ENCODE peak calls at places on chromosomes 16 and 17, in six cellular contexts. L is testis, W is brain microvascular endothelial cell, Y is upper lobe of right lung, H is fibroblast of villous mesenchyme, M is body of pancreas. D is an unnamed sample.

GRCh38 chr17:77865109-77865611 is 93.3 kb upstream of the TNRC6C start:
- DNase-seq in L (peak; percentile 53), W (no peak), Y (peak; percentile 40), H (no peak), M (no peak), D (no peak)

GRCh38 chr16:35440875-35441274 is 1981.5 kb downstream of the TP53TG3F start:
- DNase-seq in L (no peak), W (no peak), Y (no peak), H (no peak), M (no peak), D (no peak)

GRCh38 chr16:66832661-66833305 is 2.0 kb upstream of the NAE1 start:
- DNase-seq in L (no peak), W (no peak), Y (no peak), H (peak; percentile 25), M (no peak), D (peak; percentile 56)

GRCh38 chr16:84660973-84661372 is 12.7 kb downstream of the KLHL36 start:
- DNase-seq in L (no peak), W (no peak), Y (no peak), H (no peak), M (no peak), D (peak; percentile 12)

GRCh38 chr16:58377932-58378331 is 14.3 kb upstream of the GINS3 start:
- DNase-seq in L (no peak), W (no peak), Y (no peak), H (no peak), M (no peak), D (no peak)

GRCh38 chr17:50100921-50101345 is 5.8 kb downstream of the PDK2 start:
- DNase-seq in L (no peak), W (no peak), Y (no peak), H (peak; percentile 33), M (peak; percentile 63), D (no peak)

GRCh38 chr16:54817432-54817831 is 113.2 kb upstream of the IRX5 start:
- DNase-seq in L (no peak), W (no peak), Y (no peak), H (no peak), M (no peak), D (peak; percentile 70)

GRCh38 chr17:57989011-57989345 is 924 bp upstream of the VEZF1 start:
- DNase-seq in L (peak; percentile 59), W (peak; percentile 24), Y (no peak), H (peak; percentile 54), M (peak; percentile 45), D (peak; percentile 20)

GRCh38 chr16:20326336-20326735 is 977 bp downstream of the GP2 start:
- DNase-seq in L (no peak), W (no peak), Y (no peak), H (no peak), M (no peak), D (no peak)

GRCh38 chr16:56743840-56744239 is 13.9 kb downstream of the NUP93 start:
- DNase-seq in L (peak; percentile 27), W (peak; percentile 61), Y (no peak), H (peak; percentile 54), M (no peak), D (peak; percentile 38)

GRCh38 chr16:59886021-59886420 is 1151.9 kb upstream of the GOT2 start:
- DNase-seq in L (peak; percentile 30), W (peak; percentile 23), Y (no peak), H (no peak), M (no peak), D (peak; percentile 81)

GRCh38 chr16:14672403-14672971 is 21.6 kb downstream of the PLA2G10 start:
- DNase-seq in L (no peak), W (no peak), Y (peak; percentile 67), H (no peak), M (peak; percentile 30), D (no peak)

GRCh38 chr17:71180801-71181385 is 939.9 kb upstream of the SOX9 start:
- DNase-seq in L (no peak), W (peak; percentile 32), Y (no peak), H (peak; percentile 74), M (peak; percentile 16), D (peak; percentile 16)

GRCh38 chr17:36858119-36859002 is 78.9 kb upstream of the LHX1 start:
- DNase-seq in L (no peak), W (no peak), Y (no peak), H (no peak), M (no peak), D (peak; percentile 74)

GRCh38 chr17:33262724-33263123 is 30.4 kb downstream of the ASIC2 start:
- DNase-seq in L (no peak), W (no peak), Y (no peak), H (no peak), M (no peak), D (no peak)

GRCh38 chr17:19542247-19542646 is 8.6 kb downstream of the SLC47A1 start:
- DNase-seq in L (no peak), W (no peak), Y (no peak), H (no peak), M (no peak), D (no peak)

GRCh38 chr16:86241681-86242080 is 268.6 kb upstream of the FOXF1 start:
- DNase-seq in L (no peak), W (no peak), Y (no peak), H (no peak), M (no peak), D (no peak)

GRCh38 chr16:86243571-86244154 is 266.7 kb upstream of the FOXF1 start:
- DNase-seq in L (no peak), W (no peak), Y (no peak), H (no peak), M (no peak), D (no peak)

GRCh38 chr16:86243123-86243473 is 267.2 kb upstream of the FOXF1 start:
- DNase-seq in L (no peak), W (no peak), Y (no peak), H (no peak), M (no peak), D (no peak)

GRCh38 chr16:86240716-86241363 is 269.5 kb upstream of the FOXF1 start:
- DNase-seq in L (no peak), W (no peak), Y (no peak), H (peak; percentile 62), M (no peak), D (no peak)

DNA sequence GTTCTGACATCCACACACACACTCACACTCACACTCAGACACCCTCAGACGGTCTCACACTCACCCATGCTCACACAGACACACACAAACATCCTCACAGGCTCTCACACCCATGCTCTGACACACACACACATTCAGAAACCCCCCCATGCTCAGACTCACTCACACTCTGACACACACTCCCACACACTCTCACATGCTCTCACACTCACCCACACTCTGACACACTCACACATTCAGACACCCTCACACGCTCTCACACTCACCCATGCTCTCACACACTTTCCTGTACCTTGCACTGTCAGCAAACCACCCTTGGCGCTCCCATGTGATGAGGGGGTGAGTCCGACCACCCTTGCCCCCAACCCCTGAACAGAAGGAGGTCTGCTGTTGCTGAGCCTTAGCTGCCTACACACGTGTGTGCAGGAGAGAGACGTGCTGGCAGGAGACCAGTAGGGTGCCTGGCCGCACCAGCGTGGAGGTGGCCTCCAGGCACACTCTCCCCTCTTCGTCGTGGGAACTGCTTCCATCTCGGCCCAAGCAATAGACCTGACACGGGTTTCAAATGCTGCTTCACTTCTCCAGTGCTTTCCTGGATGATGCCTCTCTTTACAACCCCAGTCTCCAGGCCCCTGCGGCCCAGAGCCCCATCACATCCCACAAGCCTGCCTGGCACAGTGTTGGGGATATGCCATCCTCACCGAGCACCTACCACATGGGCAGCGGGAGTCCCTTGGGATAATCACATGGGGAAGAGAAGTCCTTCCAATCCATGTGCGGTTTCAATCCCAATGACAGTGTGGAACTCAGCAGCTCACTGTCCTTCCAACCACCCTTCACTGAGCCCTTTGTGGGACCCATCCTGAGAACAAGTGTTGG is 267.8 kb upstream of the FOXF1 start:
- DNase-seq in L (no peak), W (no peak), Y (no peak), H (no peak), M (no peak), D (no peak)
- H3K4me3 ChIP-seq in L (no peak overlapping the region), W (no peak overlapping the region), Y (no peak overlapping the region), H (no peak overlapping the region), M (no peak overlapping the region), D (no peak overlapping the region)

GRCh38 chr17:7313028-7313889 is 1.9 kb downstream of the GPS2 start:
- DNase-seq in L (no peak), W (no peak), Y (no peak), H (no peak), M (no peak), D (peak; percentile 36)
- TF ChIP-seq CTCF in L (no peak), W (peak; percentile 39), Y (no peak), H (no peak), M (peak; percentile 10), D (peak; percentile 41)

GRCh38 chr17:61579382-61579781 is 11.6 kb downstream of the NACA2 start:
- DNase-seq in L (no peak), W (no peak), Y (no peak), H (no peak), M (no peak), D (no peak)
- H3K4me3 ChIP-seq in L (no peak overlapping the region), W (no peak overlapping the region), Y (peak overlapping the region; percentile 6), H (no peak overlapping the region), M (no peak overlapping the region), D (no peak overlapping the region)

DNA sequence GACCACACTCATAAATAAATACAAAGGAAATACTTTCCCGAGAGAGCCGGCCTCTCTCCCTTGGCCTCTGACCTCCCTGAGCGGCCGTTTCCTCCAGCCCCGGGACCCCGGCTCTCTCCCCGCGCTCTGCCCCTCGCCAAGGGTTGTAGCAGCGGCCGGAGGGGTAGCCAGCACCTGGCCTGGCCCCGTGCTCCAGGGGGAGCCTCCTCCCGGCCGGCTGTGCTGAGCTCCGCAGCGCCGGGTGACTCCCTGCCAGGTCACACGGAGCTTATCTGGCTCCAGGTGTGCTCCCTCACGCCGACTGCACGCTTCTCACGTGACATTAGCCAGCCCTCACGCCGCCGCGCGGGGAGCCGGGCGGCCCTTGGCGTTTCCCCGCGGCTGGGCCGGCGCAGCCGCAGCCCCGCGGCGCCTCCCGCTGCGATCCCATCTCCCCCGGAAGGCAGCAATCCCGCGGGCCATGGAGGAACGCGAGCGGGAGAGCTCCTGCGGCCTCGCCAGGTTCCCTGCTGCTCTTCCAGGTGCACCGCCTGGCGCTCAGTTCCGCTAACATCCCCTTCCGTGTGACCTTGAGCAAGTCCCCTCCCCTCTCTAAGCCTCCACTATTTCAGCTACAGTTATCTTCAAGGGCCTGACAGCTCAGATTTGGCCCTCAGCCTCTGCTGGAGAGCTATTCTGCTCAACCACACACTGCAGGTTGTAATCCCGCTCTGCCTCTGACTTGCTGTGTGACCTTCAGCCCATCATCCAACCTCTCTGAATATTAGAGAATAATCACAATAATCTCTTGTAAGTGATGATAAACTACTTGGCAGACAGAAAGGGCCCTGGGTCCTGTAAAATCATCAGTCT is 3.5 kb downstream of the MYO18A start:
- DNase-seq in L (peak; percentile 76), W (no peak), Y (peak; percentile 87), H (peak; percentile 55), M (peak; percentile 94), D (peak; percentile 65)
- TF ChIP-seq CTCF in L (no peak), W (no peak), Y (no peak), H (no peak), M (no peak), D (no peak)

DNA sequence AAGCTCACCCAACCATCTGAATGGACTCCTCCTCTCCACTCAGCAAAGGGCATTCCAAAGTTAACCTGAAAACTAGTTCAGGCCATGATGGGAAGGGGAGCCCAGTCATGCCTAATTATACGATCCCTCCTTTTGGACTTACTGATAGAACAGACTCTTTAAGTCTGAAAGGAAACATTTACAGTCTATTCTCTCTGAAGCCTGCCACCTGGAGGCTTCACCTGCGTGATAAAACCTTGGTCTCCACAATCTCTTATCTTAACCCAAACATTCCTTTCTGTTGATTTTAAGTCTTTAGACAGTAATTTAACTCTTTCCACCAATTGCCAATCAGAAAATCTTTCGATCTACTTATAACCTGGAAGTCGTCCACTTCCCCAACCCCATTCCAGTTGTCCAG is 9.0 kb upstream of the MPP2 start:
- DNase-seq in L (no peak), W (no peak), Y (no peak), H (no peak), M (no peak), D (no peak)
- H3K4me3 ChIP-seq in L (no peak overlapping the region), W (no peak overlapping the region), Y (no peak overlapping the region), H (no peak overlapping the region), M (no peak overlapping the region), D (no peak overlapping the region)

GRCh38 chr17:32110596-32110995 is 31.7 kb upstream of the RHOT1 start:
- DNase-seq in L (no peak), W (peak; percentile 10), Y (no peak), H (no peak), M (no peak), D (no peak)
- TF ChIP-seq CTCF in L (no peak), W (no peak), Y (no peak), H (no peak), M (no peak), D (no peak)